ENCODE peak calls at places on chromosome 18, in eight cellular contexts. W, R, I, J, D, Q, G and C are unnamed samples.
A peak's percentile ranks its signal among the peaks of the same experiment; 100 is the strongest.

GRCh38 chr18:52070295-52070756 is 269.7 kb upstream of the DCC start:
- DNase-seq in W (no peak), R (no peak), I (no peak), J (no peak), D (no peak), Q (no peak), G (no peak), C (no peak)

GRCh38 chr18:69447886-69448285 is 47.2 kb downstream of the DOK6 start:
- DNase-seq in W (no peak), R (no peak), I (no peak), J (no peak), D (no peak), Q (no peak), G (no peak), C (no peak)

GRCh38 chr18:34322365-34323289 is 97.9 kb upstream of the NOL4 start:
- DNase-seq in W (peak; percentile 66), R (no peak), I (peak; percentile 36), J (peak; percentile 70), D (no peak), Q (peak; percentile 64), G (no peak), C (peak; percentile 41)

GRCh38 chr18:12567849-12568248 is 90.1 kb downstream of the SPIRE1 start:
- DNase-seq in W (no peak), R (no peak), I (no peak), J (no peak), D (no peak), Q (no peak), G (no peak), C (no peak)

GRCh38 chr18:23921716-23922285 is 92.8 kb upstream of the TTC39C start:
- DNase-seq in W (no peak), R (no peak), I (no peak), J (no peak), D (no peak), Q (no peak), G (no peak), C (no peak)

GRCh38 chr18:6449213-6449612 is 34.5 kb upstream of the L3MBTL4 start:
- DNase-seq in W (no peak), R (no peak), I (no peak), J (no peak), D (no peak), Q (no peak), G (no peak), C (no peak)

GRCh38 chr18:36314754-36315153 is 17.2 kb downstream of the FHOD3 start:
- DNase-seq in W (peak; percentile 96), R (no peak), I (no peak), J (peak; percentile 83), D (no peak), Q (no peak), G (peak; percentile 89), C (no peak)

GRCh38 chr18:62758591-62758990 is 43.2 kb downstream of the PHLPP1 start:
- DNase-seq in W (no peak), R (no peak), I (no peak), J (no peak), D (no peak), Q (no peak), G (no peak), C (no peak)

GRCh38 chr18:52216686-52217085 is 123.3 kb upstream of the DCC start:
- DNase-seq in W (no peak), R (no peak), I (no peak), J (no peak), D (no peak), Q (no peak), G (no peak), C (no peak)

GRCh38 chr18:63309422-63309821 is 10.1 kb downstream of the BCL2 start:
- DNase-seq in W (no peak), R (no peak), I (no peak), J (no peak), D (peak; percentile 21), Q (no peak), G (no peak), C (no peak)

GRCh38 chr18:34131008-34131407 is 93.7 kb downstream of the NOL4 start:
- DNase-seq in W (no peak), R (no peak), I (no peak), J (no peak), D (no peak), Q (no peak), G (no peak), C (no peak)

GRCh38 chr18:74635202-74635969 is 37.7 kb downstream of the ZNF407 start:
- DNase-seq in W (no peak), R (no peak), I (no peak), J (no peak), D (no peak), Q (peak; percentile 13), G (no peak), C (no peak)

GRCh38 chr18:8121942-8122480 is 487.2 kb upstream of the RAB12 start:
- DNase-seq in W (peak; percentile 91), R (no peak), I (no peak), J (peak; percentile 92), D (no peak), Q (no peak), G (peak; percentile 73), C (no peak)

GRCh38 chr18:39604836-39605235 is 2039.2 kb upstream of the CELF4 start:
- DNase-seq in W (peak; percentile 65), R (no peak), I (no peak), J (peak; percentile 60), D (no peak), Q (no peak), G (peak; percentile 34), C (no peak)

GRCh38 chr18:45348974-45349373 is 266.3 kb upstream of the SLC14A2 start:
- DNase-seq in W (no peak), R (no peak), I (no peak), J (no peak), D (no peak), Q (no peak), G (no peak), C (no peak)

GRCh38 chr18:49123431-49123830 is 172.7 kb upstream of the SMAD7 start:
- DNase-seq in W (peak; percentile 13), R (no peak), I (no peak), J (no peak), D (no peak), Q (no peak), G (peak; percentile 41), C (no peak)

GRCh38 chr18:30121397-30121796 is 921.1 kb downstream of the DSC3 start:
- DNase-seq in W (no peak), R (no peak), I (no peak), J (no peak), D (no peak), Q (no peak), G (no peak), C (no peak)

GRCh38 chr18:7980136-7980535 is 413.0 kb downstream of the PTPRM start:
- DNase-seq in W (no peak), R (no peak), I (no peak), J (peak; percentile 9), D (no peak), Q (no peak), G (no peak), C (no peak)

GRCh38 chr18:39667905-39668304 is 2102.3 kb upstream of the CELF4 start:
- DNase-seq in W (peak; percentile 18), R (no peak), I (no peak), J (peak; percentile 8), D (no peak), Q (no peak), G (peak; percentile 17), C (no peak)

GRCh38 chr18:61820842-61821241 is 72.0 kb downstream of the RNF152 start:
- DNase-seq in W (no peak), R (no peak), I (no peak), J (peak; percentile 34), D (no peak), Q (no peak), G (peak; percentile 73), C (no peak)

GRCh38 chr18:3655637-3656050 is 205.7 kb downstream of the TGIF1 start:
- DNase-seq in W (no peak), R (no peak), I (no peak), J (no peak), D (no peak), Q (no peak), G (no peak), C (no peak)

GRCh38 chr18:35682282-35682867 is 100.8 kb downstream of the GALNT1 start:
- DNase-seq in W (no peak), R (no peak), I (no peak), J (no peak), D (no peak), Q (no peak), G (peak; percentile 52), C (no peak)

GRCh38 chr18:7147399-7147798 is 29.8 kb upstream of the LAMA1 start:
- DNase-seq in W (no peak), R (no peak), I (no peak), J (no peak), D (no peak), Q (no peak), G (no peak), C (no peak)

GRCh38 chr18:13455960-13456471 is 237.5 kb downstream of the LDLRAD4 start:
- DNase-seq in W (no peak), R (no peak), I (no peak), J (no peak), D (no peak), Q (no peak), G (no peak), C (peak; percentile 45)

GRCh38 chr18:46767217-46767616 is 10.4 kb upstream of the ST8SIA5 start:
- DNase-seq in W (no peak), R (no peak), I (no peak), J (no peak), D (no peak), Q (no peak), G (peak; percentile 6), C (no peak)

GRCh38 chr18:8081267-8081666 is 514.2 kb downstream of the PTPRM start:
- DNase-seq in W (no peak), R (no peak), I (no peak), J (no peak), D (no peak), Q (no peak), G (no peak), C (no peak)

GRCh38 chr18:27824841-27825720 is 351.8 kb downstream of the CDH2 start:
- DNase-seq in W (no peak), R (no peak), I (no peak), J (no peak), D (no peak), Q (no peak), G (no peak), C (no peak)

GRCh38 chr18:62085766-62086165 is 101.1 kb downstream of the PIGN start:
- DNase-seq in W (peak; percentile 0), R (no peak), I (no peak), J (no peak), D (no peak), Q (no peak), G (peak; percentile 36), C (no peak)

GRCh38 chr18:22169011-22169888 is at the start of gene GATA6:
- DNase-seq in W (peak; percentile 81), R (peak; percentile 70), I (peak; percentile 95), J (peak; percentile 88), D (no peak), Q (peak; percentile 41), G (peak; percentile 78), C (peak; percentile 94)

GRCh38 chr18:77262655-77263470 is 13.2 kb downstream of the GALR1 start:
- DNase-seq in W (no peak), R (no peak), I (no peak), J (no peak), D (no peak), Q (no peak), G (no peak), C (no peak)

GRCh38 chr18:379665-380356 is 112.0 kb upstream of the THOC1 start:
- DNase-seq in W (no peak), R (no peak), I (peak; percentile 36), J (no peak), D (no peak), Q (no peak), G (no peak), C (peak; percentile 48)

GRCh38 chr18:51051105-51051712 is 21.2 kb downstream of the SMAD4 start:
- DNase-seq in W (peak; percentile 73), R (no peak), I (no peak), J (peak; percentile 64), D (peak; percentile 23), Q (peak; percentile 48), G (peak; percentile 57), C (no peak)

GRCh38 chr18:56563568-56563967 is 74.8 kb downstream of the TXNL1 start:
- DNase-seq in W (no peak), R (no peak), I (no peak), J (no peak), D (no peak), Q (no peak), G (no peak), C (no peak)

GRCh38 chr18:50507120-50507590 is 52.7 kb upstream of the MAPK4 start:
- DNase-seq in W (peak; percentile 27), R (no peak), I (peak; percentile 40), J (peak; percentile 57), D (no peak), Q (no peak), G (no peak), C (peak; percentile 58)